ENCODE peak calls at places on chromosomes 2 and 18, in seven cellular contexts. K is adrenal gland, E is Peyer's patch, W is GM23338, L is A549, R is heart right ventricle, F is spleen. A is an unnamed sample. For H3K4me1, the result is how much of the 10 kb centered on the place peaks cover.

GRCh38 chr18:77397056-77397455 is 147.4 kb downstream of the GALR1 start:
- DNase-seq in R (no peak), L (no peak), W (no peak), E (no peak), K (no peak), F (no peak), A (no peak)

GRCh38 chr2:172834881-172835280 is 99.2 kb downstream of the RAPGEF4 start:
- DNase-seq in R (no peak), L (no peak), K (no peak), E (no peak), W (peak), F (no peak), A (no peak)

GRCh38 chr2:232327089-232328037 is 51.2 kb upstream of the ALPP start:
- DNase-seq in R (peak), K (peak), W (peak), E (peak), L (peak), F (peak), A (peak)

GRCh38 chr2:239777219-239777618 is 247.9 kb downstream of the NDUFA10 start:
- DNase-seq in L (no peak), K (no peak), E (peak), W (no peak), F (peak), R (no peak), A (no peak)

GRCh38 chr2:229154381-229154780 is 116.7 kb downstream of the PID1 start:
- DNase-seq in F (no peak), W (no peak), E (no peak), L (no peak), K (no peak), R (no peak), A (no peak)

GRCh38 chr18:58135170-58135569 is 91.1 kb downstream of the NEDD4L start:
- DNase-seq in W (no peak), R (no peak), E (no peak), L (no peak), F (no peak), K (no peak), A (no peak)

GRCh38 chr18:58909521-58909920 is 44.8 kb downstream of the ZNF532 start:
- DNase-seq in W (no peak), F (no peak), K (no peak), E (peak), R (no peak), L (no peak), A (no peak)

GRCh38 chr2:74552914-74553811 is 579 bp downstream of the LOXL3 start:
- DNase-seq in K (peak), L (no peak), E (no peak), F (peak), R (no peak), W (peak), A (no peak)

GRCh38 chr2:74374509-74375205 is 5.5 kb downstream of the DCTN1 start:
- DNase-seq in K (peak), F (no peak), R (peak), W (peak), E (peak), L (peak), A (peak)

GRCh38 chr2:197297262-197297661 is 13.3 kb downstream of the ANKRD44 start:
- DNase-seq in W (no peak), R (no peak), K (no peak), L (no peak), E (no peak), F (no peak), A (no peak)

GRCh38 chr2:58215429-58215828 is 25.7 kb downstream of the FANCL start:
- DNase-seq in F (no peak), R (no peak), W (no peak), K (peak), L (no peak), E (no peak), A (no peak)

GRCh38 chr2:237919593-237919992 is 47.2 kb upstream of the UBE2F start:
- DNase-seq in W (no peak), F (peak), L (no peak), K (no peak), E (no peak), R (no peak), A (no peak)

GRCh38 chr2:36655456-36655855 is 41.1 kb upstream of the VIT start:
- DNase-seq in L (no peak), E (no peak), K (no peak), W (no peak), F (no peak), R (no peak), A (no peak)

GRCh38 chr18:11981633-11982366 is 493 bp downstream of the IMPA2 start:
- DNase-seq in W (peak), L (no peak), K (peak), E (peak), F (peak), R (peak), A (peak)

GRCh38 chr2:37326285-37326684 is 1.7 kb upstream of the PRKD3 start:
- DNase-seq in K (peak), L (peak), R (no peak), W (no peak), E (no peak), F (no peak), A (peak)

GRCh38 chr18:69978743-69979715 is 31.4 kb upstream of the CD226 start:
- DNase-seq in W (no peak), F (no peak), E (no peak), R (no peak), K (no peak), L (no peak), A (no peak)

GRCh38 chr18:32135595-32135994 is 43.9 kb downstream of the RNF138 start:
- DNase-seq in K (no peak), F (no peak), L (no peak), W (no peak), R (no peak), E (no peak), A (no peak)

GRCh38 chr2:114550895-114551793 is 108.7 kb downstream of the DPP10 start:
- DNase-seq in R (peak), K (peak), L (peak), F (no peak), E (peak), W (peak), A (peak)

GRCh38 chr2:20326163-20326780 is 24.4 kb downstream of the PUM2 start:
- DNase-seq in E (peak), K (peak), R (no peak), L (peak), W (peak), F (no peak), A (no peak)

GRCh38 chr2:48452108-48452507 is 77.8 kb upstream of the STON1 start:
- DNase-seq in W (no peak), K (no peak), R (no peak), E (no peak), F (no peak), L (no peak), A (no peak)

GRCh38 chr2:150681120-150681796 is 193.8 kb upstream of the RND3 start:
- DNase-seq in F (no peak), W (no peak), K (peak), R (no peak), E (no peak), L (peak), A (no peak)

GRCh38 chr2:45871541-45871940 is 220.1 kb downstream of the PRKCE start:
- DNase-seq in F (no peak), R (no peak), L (no peak), K (no peak), W (no peak), E (no peak), A (no peak)

GRCh38 chr2:14194233-14194632 is 438.3 kb upstream of the LRATD1 start:
- DNase-seq in K (no peak), F (no peak), W (no peak), R (no peak), E (no peak), L (no peak), A (no peak)

GRCh38 chr18:45049548-45050307 is 369.0 kb downstream of the SETBP1 start:
- DNase-seq in F (no peak), K (no peak), L (no peak), E (no peak), R (no peak), W (no peak), A (no peak)

GRCh38 chr2:157559461-157559860 is 69.2 kb downstream of the ACVR1C start:
- DNase-seq in K (no peak), F (no peak), R (no peak), W (peak), L (no peak), E (no peak), A (no peak)

GRCh38 chr18:71808576-71808975 is 735.6 kb downstream of the CBLN2 start:
- DNase-seq in L (no peak), W (no peak), R (no peak), K (no peak), E (no peak), F (no peak), A (no peak)

GRCh38 chr18:9915291-9916066 is 1.7 kb downstream of the VAPA start:
- DNase-seq in L (no peak), F (no peak), W (no peak), R (no peak), E (no peak), K (no peak), A (no peak)

GRCh38 chr18:9916067-9916684 is 2.4 kb downstream of the VAPA start:
- DNase-seq in W (peak), F (no peak), E (no peak), R (no peak), L (no peak), K (no peak), A (no peak)

GRCh38 chr18:9918016-9918680 is 4.3 kb downstream of the VAPA start:
- DNase-seq in W (no peak), F (no peak), E (no peak), K (no peak), R (no peak), L (no peak), A (no peak)

GRCh38 chr18:9914584-9915290 is 921 bp downstream of the VAPA start:
- DNase-seq in W (peak), R (peak), K (peak), L (peak), E (peak), F (peak), A (peak)

GRCh38 chr18:9916814-9917213 is 3.0 kb downstream of the VAPA start:
- DNase-seq in F (no peak), K (no peak), E (no peak), L (no peak), R (no peak), W (no peak), A (no peak)
- H3K27ac ChIP-seq in F (peak), K (peak), E (peak), L (no peak), R (no peak), W (no peak), A (no peak)

GRCh38 chr18:9042766-9043481 is 59.6 kb upstream of the NDUFV2 start:
- DNase-seq in L (no peak), E (no peak), W (no peak), K (no peak), F (no peak), R (no peak), A (no peak)

GRCh38 chr18:9043581-9043980 is 58.9 kb upstream of the NDUFV2 start:
- DNase-seq in K (no peak), W (no peak), L (no peak), F (no peak), E (no peak), R (no peak), A (no peak)

GRCh38 chr18:9048808-9049494 is 53.5 kb upstream of the NDUFV2 start:
- DNase-seq in E (no peak), W (no peak), F (no peak), R (no peak), L (no peak), K (no peak), A (no peak)

GRCh38 chr18:9049495-9049809 is 53.0 kb upstream of the NDUFV2 start:
- DNase-seq in W (no peak), F (no peak), E (no peak), R (no peak), L (no peak), K (no peak), A (no peak)

DNA sequence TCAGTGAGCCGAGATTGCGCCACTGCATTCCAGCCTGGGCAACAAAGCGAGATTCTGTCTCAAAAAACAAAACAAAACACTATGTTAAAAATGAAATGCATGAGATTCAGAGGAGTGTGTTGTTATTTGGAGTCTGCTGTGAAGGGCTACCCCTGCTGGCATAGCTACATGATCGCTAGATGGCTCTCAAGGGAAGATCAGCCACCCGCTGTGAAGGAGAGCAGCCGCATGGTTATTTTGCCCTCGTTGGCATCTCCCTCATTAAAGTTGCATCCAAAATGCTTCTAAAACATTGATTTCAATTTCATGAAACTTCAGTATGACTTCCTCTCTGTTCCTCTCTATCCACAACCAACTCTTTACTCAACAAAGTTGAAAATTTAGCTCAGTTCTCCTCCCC is 54.8 kb upstream of the NDUFV2 start:
- DNase-seq in W (no peak), E (no peak), K (no peak), L (no peak), F (no peak), R (no peak), A (no peak)
- H3K4me3 ChIP-seq in W (no peak), E (no peak), K (no peak), L (no peak), F (no peak), R (no peak), A (no peak)

GRCh38 chr2:25587361-25587760 is 86.0 kb downstream of the DTNB start:
- DNase-seq in L (no peak), F (no peak), K (peak), R (no peak), E (no peak), W (no peak), A (no peak)
- H3K4me1 ChIP-seq in L (under half), F (under half), K (under half), R (under half), E (under half), W (under half), A (under half)

DNA sequence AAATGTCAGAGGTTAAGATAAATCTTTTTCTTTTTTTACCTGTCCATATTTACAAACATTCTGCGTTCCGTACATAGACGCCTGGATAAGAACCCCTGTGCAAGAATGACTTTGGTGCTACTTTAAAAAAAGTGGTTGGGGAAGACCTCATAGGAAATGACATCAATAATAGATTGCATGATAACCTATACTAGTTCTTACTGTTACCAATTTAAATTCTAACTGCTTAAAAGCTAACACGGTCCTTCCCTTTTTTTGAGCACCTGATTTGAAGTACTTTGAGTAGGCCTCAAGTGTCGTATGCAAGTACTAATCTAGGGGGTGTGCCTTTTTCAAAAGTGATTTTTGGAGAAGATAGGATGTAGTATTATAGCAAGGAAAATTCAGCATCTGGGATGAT is 2.1 kb downstream of the SLC39A10 start:
- DNase-seq in K (no peak), F (no peak), R (no peak), E (no peak), W (no peak), L (peak), A (no peak)
- H3K27ac ChIP-seq in K (peak), F (peak), R (no peak), E (peak), W (no peak), L (peak), A (peak)

GRCh38 chr2:28602751-28603639 is 107.1 kb downstream of the PLB1 start:
- DNase-seq in E (no peak), L (no peak), W (no peak), R (no peak), F (peak), K (no peak), A (no peak)

GRCh38 chr2:28603821-28604220 is 108.0 kb downstream of the PLB1 start:
- DNase-seq in W (no peak), R (no peak), L (no peak), E (no peak), K (no peak), F (peak), A (no peak)

GRCh38 chr2:28602136-28602660 is 106.3 kb downstream of the PLB1 start:
- DNase-seq in F (peak), E (no peak), K (no peak), R (no peak), W (no peak), L (no peak), A (no peak)

GRCh38 chr2:28600176-28600575 is 104.3 kb downstream of the PLB1 start:
- DNase-seq in W (no peak), L (no peak), F (no peak), R (no peak), K (no peak), E (no peak), A (no peak)

DNA sequence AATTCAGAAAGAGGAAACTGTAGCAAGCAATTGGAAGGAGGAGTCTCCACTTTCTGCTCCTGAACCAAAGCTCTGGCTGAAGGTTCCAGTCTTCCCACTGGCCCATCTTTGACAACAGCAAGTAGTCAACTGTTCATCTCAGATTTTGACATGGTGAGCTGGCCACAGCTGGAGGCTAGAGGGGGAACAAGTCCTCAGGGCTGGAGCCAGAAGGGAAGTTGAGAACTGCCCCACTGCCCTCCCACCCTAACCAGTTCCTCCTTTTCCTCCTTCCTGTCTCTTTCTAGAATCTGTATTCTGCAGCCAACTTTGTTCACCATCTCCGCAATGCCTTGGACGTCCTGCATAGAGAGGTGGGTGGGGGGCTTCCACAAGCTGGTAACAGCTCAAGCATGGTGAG is 105.8 kb downstream of the PLB1 start:
- DNase-seq in E (no peak), W (no peak), F (peak), K (no peak), R (no peak), L (no peak), A (no peak)
- H3K4me3 ChIP-seq in E (no peak), W (no peak), F (no peak), K (peak), R (peak), L (no peak), A (no peak)

GRCh38 chr2:69149631-69150215 is 136.7 kb downstream of the ANTXR1 start:
- DNase-seq in L (peak), R (peak), F (no peak), W (peak), E (peak), K (peak), A (no peak)
- H3K4me1 ChIP-seq in L (under half), R (half or more), F (under half), W (under half), E (under half), K (under half), A (under half)